ENCODE peak calls at places on chromosome 2, in nine cellular contexts. Q, Z, S, N, J, L, X, I and V are unnamed samples.

GRCh38 chr2:60285476-60286316 is 267.8 kb downstream of the BCL11A start:
- DNase-seq in Q (no peak), Z (no peak), S (no peak), N (no peak), J (no peak), L (no peak), X (no peak), I (no peak), V (no peak)

GRCh38 chr2:241132549-241133435 is 16.5 kb downstream of the PASK start:
- DNase-seq in Q (no peak), Z (no peak), S (no peak), N (no peak), J (no peak), L (no peak), X (no peak), I (no peak), V (no peak)

GRCh38 chr2:37829616-37830385 is 95.3 kb upstream of the RMDN2 start:
- DNase-seq in Q (no peak), Z (no peak), S (no peak), N (no peak), J (no peak), L (no peak), X (no peak), I (no peak), V (no peak)

GRCh38 chr2:207141381-207141780 is 24.4 kb downstream of the KLF7 start:
- DNase-seq in Q (no peak), Z (no peak), S (no peak), N (no peak), J (no peak), L (no peak), X (no peak), I (no peak), V (no peak)

GRCh38 chr2:37982147-37982582 is 57.1 kb downstream of the RMDN2 start:
- DNase-seq in Q (peak), Z (peak), S (peak), N (peak), J (peak), L (peak), X (peak), I (no peak), V (peak)

GRCh38 chr2:47089083-47089464 is 66.0 kb downstream of the STPG4 start:
- DNase-seq in Q (no peak), Z (no peak), S (peak), N (no peak), J (no peak), L (no peak), X (no peak), I (no peak), V (no peak)

GRCh38 chr2:7427293-7428060 is 510.3 kb downstream of the RNF144A start:
- DNase-seq in Q (peak), Z (peak), S (peak), N (peak), J (peak), L (peak), X (no peak), I (peak), V (peak)

GRCh38 chr2:42195559-42195958 is 26.4 kb downstream of the EML4 start:
- DNase-seq in Q (no peak), Z (peak), S (no peak), N (no peak), J (no peak), L (peak), X (no peak), I (no peak), V (no peak)

GRCh38 chr2:237201461-237202287 is 116.0 kb downstream of the COPS8 start:
- DNase-seq in Q (peak), Z (peak), S (peak), N (no peak), J (no peak), L (no peak), X (no peak), I (no peak), V (no peak)

GRCh38 chr2:88874063-88874657 is 182.7 kb downstream of the RPIA start:
- DNase-seq in Q (peak), Z (peak), S (no peak), N (peak), J (peak), L (peak), X (peak), I (no peak), V (peak)

GRCh38 chr2:64646007-64646880 is 7.5 kb downstream of the SERTAD2 start:
- DNase-seq in Q (peak), Z (peak), S (no peak), N (peak), J (peak), L (no peak), X (peak), I (no peak), V (peak)

GRCh38 chr2:8624855-8625398 is 56.9 kb upstream of the ID2 start:
- DNase-seq in Q (no peak), Z (no peak), S (no peak), N (no peak), J (no peak), L (no peak), X (no peak), I (no peak), V (no peak)

GRCh38 chr2:216132585-216132984 is 23.4 kb downstream of the XRCC5 start:
- DNase-seq in Q (no peak), Z (no peak), S (no peak), N (no peak), J (no peak), L (no peak), X (no peak), I (no peak), V (no peak)

GRCh38 chr2:207231962-207232361 is 66.2 kb upstream of the KLF7 start:
- DNase-seq in Q (no peak), Z (peak), S (no peak), N (no peak), J (no peak), L (no peak), X (no peak), I (no peak), V (no peak)

GRCh38 chr2:197931661-197932312 is 127.4 kb downstream of the PLCL1 start:
- DNase-seq in Q (peak), Z (peak), S (no peak), N (no peak), J (no peak), L (no peak), X (no peak), I (no peak), V (no peak)

GRCh38 chr2:25039126-25039525 is 2.8 kb upstream of the EFR3B start:
- DNase-seq in Q (no peak), Z (no peak), S (no peak), N (no peak), J (no peak), L (no peak), X (no peak), I (no peak), V (no peak)

GRCh38 chr2:150480971-150481830 is 6.3 kb downstream of the RND3 start:
- DNase-seq in Q (no peak), Z (no peak), S (no peak), N (no peak), J (no peak), L (no peak), X (no peak), I (no peak), V (no peak)

GRCh38 chr2:191296083-191297006 is 51.1 kb downstream of the MYO1B start:
- DNase-seq in Q (no peak), Z (peak), S (no peak), N (no peak), J (no peak), L (peak), X (no peak), I (no peak), V (no peak)

GRCh38 chr2:29233428-29233827 is 118.2 kb downstream of the CLIP4 start:
- DNase-seq in Q (no peak), Z (no peak), S (no peak), N (no peak), J (no peak), L (no peak), X (no peak), I (no peak), V (no peak)

GRCh38 chr2:142843731-142844130 is 33.7 kb upstream of the KYNU start:
- DNase-seq in Q (no peak), Z (no peak), S (no peak), N (no peak), J (no peak), L (no peak), X (no peak), I (no peak), V (no peak)

GRCh38 chr2:181948227-181948626 is 37.4 kb upstream of the PPP1R1C start:
- DNase-seq in Q (no peak), Z (no peak), S (no peak), N (no peak), J (no peak), L (no peak), X (no peak), I (no peak), V (no peak)

GRCh38 chr2:4635289-4635688 is 931.9 kb downstream of the DCDC2C start:
- DNase-seq in Q (no peak), Z (no peak), S (no peak), N (no peak), J (no peak), L (no peak), X (no peak), I (no peak), V (no peak)

GRCh38 chr2:14634223-14634884 is 1.8 kb downstream of the LRATD1 start:
- DNase-seq in Q (peak), Z (peak), S (no peak), N (no peak), J (peak), L (no peak), X (peak), I (no peak), V (no peak)

GRCh38 chr2:227191367-227191766 is 26.9 kb downstream of the COL4A3 start:
- DNase-seq in Q (no peak), Z (no peak), S (no peak), N (no peak), J (peak), L (no peak), X (no peak), I (no peak), V (no peak)

GRCh38 chr2:47559079-47559684 is 156.2 kb downstream of the MSH2 start:
- DNase-seq in Q (no peak), Z (peak), S (peak), N (no peak), J (no peak), L (no peak), X (no peak), I (no peak), V (no peak)

GRCh38 chr2:121816797-121817196 is 61.3 kb downstream of the TSN start:
- DNase-seq in Q (no peak), Z (no peak), S (no peak), N (no peak), J (no peak), L (no peak), X (no peak), I (no peak), V (no peak)

GRCh38 chr2:164014068-164014577 is 278.3 kb upstream of the FIGN start:
- DNase-seq in Q (no peak), Z (peak), S (no peak), N (no peak), J (peak), L (no peak), X (no peak), I (no peak), V (no peak)

GRCh38 chr2:64876137-64876647 is 113.0 kb upstream of the SLC1A4 start:
- DNase-seq in Q (no peak), Z (peak), S (peak), N (no peak), J (no peak), L (no peak), X (no peak), I (no peak), V (no peak)

GRCh38 chr2:109406301-109406700 is 207.5 kb downstream of the SEPTIN10 start:
- DNase-seq in Q (no peak), Z (no peak), S (no peak), N (no peak), J (no peak), L (no peak), X (no peak), I (no peak), V (no peak)

GRCh38 chr2:179031731-179032408 is 18.1 kb downstream of the CCDC141 start:
- DNase-seq in Q (peak), Z (peak), S (no peak), N (peak), J (no peak), L (no peak), X (peak), I (no peak), V (no peak)

GRCh38 chr2:173248381-173248780 is 106.3 kb upstream of the CDCA7 start:
- DNase-seq in Q (no peak), Z (no peak), S (no peak), N (no peak), J (no peak), L (no peak), X (no peak), I (no peak), V (no peak)

GRCh38 chr2:65030481-65030880 is 25.7 kb upstream of the CEP68 start:
- DNase-seq in Q (no peak), Z (no peak), S (no peak), N (no peak), J (no peak), L (no peak), X (no peak), I (no peak), V (no peak)

GRCh38 chr2:12620759-12621158 is 96.0 kb upstream of the TRIB2 start:
- DNase-seq in Q (no peak), Z (no peak), S (no peak), N (no peak), J (no peak), L (no peak), X (no peak), I (no peak), V (peak)

GRCh38 chr2:113328043-113328442 is 49.3 kb upstream of the PAX8 start:
- DNase-seq in Q (no peak), Z (no peak), S (no peak), N (no peak), J (no peak), L (no peak), X (no peak), I (no peak), V (no peak)